ENCODE peak calls at places on chromosome 1, in ten cellular contexts. M is tibial nerve, Q is breast epithelium, T is esophagus squamous epithelium, W is aorta, D is adrenal gland, A is pancreas, N is brain microvascular endothelial cell, E is neuronal stem cell, J is Karpas-422. L is an unnamed sample.

GRCh38 chr1:184387069-184387870 is 441 bp downstream of the C1orf21 start:
- DNase-seq in E (no peak), J (no peak), N (peak; percentile 5), W (peak; percentile 83), A (peak; percentile 74), M (peak; percentile 17), T (no peak), Q (peak; percentile 55), D (peak; percentile 63), L (no peak)

GRCh38 chr1:13512472-13512871 is 1.3 kb downstream of the LRRC38 start:
- DNase-seq in M (no peak), N (no peak), Q (no peak), J (no peak), T (no peak), W (no peak), D (no peak), A (no peak), E (no peak), L (no peak)

GRCh38 chr1:248618878-248619277 is 16.0 kb downstream of the OR2T11 start:
- DNase-seq in T (no peak), E (no peak), J (peak; percentile 75), A (peak; percentile 81), W (peak; percentile 63), D (peak; percentile 68), N (peak; percentile 12), M (peak; percentile 21), Q (peak; percentile 54), L (no peak)

GRCh38 chr1:32012709-32013385 is 821 bp upstream of the KHDRBS1 start:
- DNase-seq in W (no peak), E (peak; percentile 6), T (no peak), J (no peak), D (no peak), A (no peak), N (no peak), Q (no peak), M (no peak), L (no peak)

GRCh38 chr1:50023292-50024159 is at the start of gene AGBL4:
- DNase-seq in T (no peak), J (no peak), E (peak; percentile 78), Q (peak; percentile 57), N (no peak), D (peak; percentile 29), W (peak; percentile 79), A (peak; percentile 89), M (no peak), L (no peak)

GRCh38 chr1:214427871-214428277 is 123.5 kb downstream of the PTPN14 start:
- DNase-seq in J (peak; percentile 71), A (no peak), E (no peak), D (no peak), Q (no peak), N (peak; percentile 97), W (no peak), T (no peak), M (no peak), L (peak; percentile 97)

GRCh38 chr1:54017979-54018378 is at the start of gene LDLRAD1:
- DNase-seq in J (no peak), T (no peak), A (no peak), M (no peak), W (peak; percentile 70), N (no peak), D (peak; percentile 79), Q (no peak), E (no peak), L (no peak)

GRCh38 chr1:197761654-197762053 is 13.6 kb downstream of the DENND1B start:
- DNase-seq in W (no peak), T (no peak), M (no peak), D (no peak), J (no peak), E (no peak), A (no peak), Q (no peak), N (no peak), L (no peak)

GRCh38 chr1:86972262-86972661 is 57.8 kb downstream of the HS2ST1 start:
- DNase-seq in T (no peak), W (no peak), D (no peak), J (peak; percentile 52), M (no peak), E (no peak), A (no peak), Q (no peak), N (no peak), L (no peak)

GRCh38 chr1:172680733-172681275 is 21.9 kb downstream of the FASLG start:
- DNase-seq in A (no peak), E (no peak), D (no peak), Q (no peak), W (no peak), T (no peak), N (no peak), J (no peak), M (no peak), L (no peak)

GRCh38 chr1:241022366-241022765 is 334.6 kb downstream of the RGS7 start:
- DNase-seq in M (no peak), Q (no peak), N (no peak), D (no peak), E (no peak), J (no peak), W (no peak), T (no peak), A (no peak), L (no peak)

GRCh38 chr1:200857804-200858203 is 15.0 kb upstream of the GPR25 start:
- DNase-seq in T (no peak), N (no peak), Q (no peak), A (no peak), D (no peak), J (no peak), M (no peak), W (no peak), E (no peak), L (no peak)
- H3K36me3 ChIP-seq in T (peaks cover 6% of the 10 kb centered on the region), N (peaks cover 29% of the 10 kb centered on the region), Q (no peaks in the 10 kb centered on the region), A (no peaks in the 10 kb centered on the region), D (peaks cover 38% of the 10 kb centered on the region), J (peaks cover 75% of the 10 kb centered on the region), M (peaks cover 63% of the 10 kb centered on the region), W (peaks cover 8% of the 10 kb centered on the region), E (peaks cover 6% of the 10 kb centered on the region), L (no peaks in the 10 kb centered on the region)

GRCh38 chr1:96365596-96365995 is 356.0 kb upstream of the PTBP2 start:
- DNase-seq in E (no peak), Q (no peak), J (no peak), A (no peak), M (no peak), N (no peak), W (no peak), D (no peak), T (no peak), L (no peak)

GRCh38 chr1:96365076-96365475 is 356.5 kb upstream of the PTBP2 start:
- DNase-seq in T (no peak), A (no peak), N (no peak), D (no peak), E (no peak), Q (no peak), M (no peak), J (no peak), W (no peak), L (no peak)

GRCh38 chr1:96366516-96366915 is 355.1 kb upstream of the PTBP2 start:
- DNase-seq in W (no peak), J (no peak), N (no peak), M (no peak), Q (no peak), T (no peak), A (no peak), E (no peak), D (no peak), L (no peak)

GRCh38 chr1:96362623-96363022 is 359.0 kb upstream of the PTBP2 start:
- DNase-seq in D (no peak), T (no peak), A (no peak), E (no peak), N (peak; percentile 94), W (no peak), M (no peak), J (no peak), Q (no peak), L (peak; percentile 97)

GRCh38 chr1:96364576-96364975 is 357.0 kb upstream of the PTBP2 start:
- DNase-seq in E (no peak), W (no peak), J (no peak), M (no peak), A (no peak), T (no peak), D (no peak), N (no peak), Q (no peak), L (no peak)
- H3K4me3 ChIP-seq in E (no peak overlapping the region), W (no peak overlapping the region), J (no peak overlapping the region), M (no peak overlapping the region), A (no peak overlapping the region), T (no peak overlapping the region), D (no peak overlapping the region), N (no peak overlapping the region), Q (no peak overlapping the region), L (no peak overlapping the region)

GRCh38 chr1:21887796-21888195 is 49.3 kb downstream of the HSPG2 start:
- DNase-seq in Q (no peak), W (no peak), N (no peak), E (no peak), A (no peak), D (no peak), J (no peak), M (no peak), T (no peak), L (no peak)

GRCh38 chr1:21886486-21887215 is 50.5 kb downstream of the HSPG2 start:
- DNase-seq in M (no peak), T (no peak), D (no peak), W (no peak), E (no peak), N (no peak), Q (no peak), A (no peak), J (no peak), L (no peak)

GRCh38 chr1:21887216-21887736 is 49.8 kb downstream of the HSPG2 start:
- DNase-seq in D (no peak), N (no peak), T (no peak), W (peak; percentile 71), E (no peak), J (no peak), Q (no peak), A (no peak), M (no peak), L (no peak)

GRCh38 chr1:21891081-21891480 is 46.0 kb downstream of the HSPG2 start:
- DNase-seq in E (no peak), Q (no peak), A (no peak), J (no peak), W (no peak), N (no peak), M (no peak), T (no peak), D (no peak), L (no peak)

DNA sequence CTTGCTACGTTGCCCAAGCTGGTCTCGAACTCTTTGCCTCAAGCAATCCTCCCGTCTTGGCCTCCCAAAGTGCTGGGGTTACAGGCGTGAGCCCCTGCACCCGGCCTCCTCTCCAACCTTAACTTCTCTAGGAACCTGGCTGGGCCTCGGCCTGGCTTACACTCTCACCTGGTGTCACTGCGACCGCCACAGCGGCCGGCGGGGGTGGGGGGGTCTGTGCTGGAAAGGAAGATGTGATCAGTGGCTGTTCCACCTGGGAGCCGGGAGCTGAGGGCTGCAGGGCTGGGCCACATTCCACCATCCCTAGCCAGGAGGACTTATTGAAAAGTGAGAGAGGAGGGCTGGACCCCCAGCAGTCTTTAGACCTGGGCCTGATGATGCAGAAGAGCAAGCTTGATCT is 48.6 kb downstream of the HSPG2 start:
- DNase-seq in T (no peak), M (no peak), E (no peak), J (no peak), D (no peak), Q (no peak), N (no peak), W (peak; percentile 74), A (no peak), L (no peak)
- H3K36me3 ChIP-seq in T (peaks cover 48% of the 10 kb centered on the region), M (peaks cover 92% of the 10 kb centered on the region), E (peaks cover 39% of the 10 kb centered on the region), J (no peaks in the 10 kb centered on the region), D (peaks cover 77% of the 10 kb centered on the region), Q (no peaks in the 10 kb centered on the region), N (peaks cover 55% of the 10 kb centered on the region), W (no peaks in the 10 kb centered on the region), A (no peaks in the 10 kb centered on the region), L (peaks cover 5% of the 10 kb centered on the region)

GRCh38 chr1:67166196-67166595 is at the start of gene IL23R:
- DNase-seq in D (peak; percentile 39), T (no peak), Q (no peak), W (no peak), M (no peak), N (no peak), A (no peak), E (no peak), J (no peak), L (no peak)
- H3K4me3 ChIP-seq in D (no peak within 1 kb of the TSS), T (no peak within 1 kb of the TSS), Q (no peak within 1 kb of the TSS), W (no peak within 1 kb of the TSS), M (no peak within 1 kb of the TSS), N (no peak within 1 kb of the TSS), A (no peak within 1 kb of the TSS), E (no peak within 1 kb of the TSS), J (no peak within 1 kb of the TSS), L (no peak within 1 kb of the TSS)

L was measured in kidney epithelial cell.